ENCODE peak calls at places on chromosomes 13 and 19, in eight cellular contexts. D is tibial nerve, H is ovary, B is A549, U is esophagus muscularis mucosa, P is Peyer's patch, X is upper lobe of left lung, V is uterus. Y is an unnamed sample.

GRCh38 chr19:14405758-14406644 is 13.1 kb downstream of the DDX39A start:
- DNase-seq in P (peak; percentile 90), V (peak; percentile 78), U (peak; percentile 96), D (peak; percentile 81), B (peak; percentile 71), H (peak; percentile 96), X (peak; percentile 87), Y (peak; percentile 92)

GRCh38 chr13:113669871-113670341 is 2.9 kb downstream of the GRK1 start:
- DNase-seq in D (no peak), V (peak; percentile 5), X (peak; percentile 14), P (no peak), U (no peak), B (no peak), H (peak; percentile 8), Y (no peak)

GRCh38 chr19:45824041-45824471 is 8.9 kb upstream of the RSPH6A start:
- DNase-seq in P (no peak), U (no peak), D (no peak), H (no peak), B (no peak), X (no peak), V (no peak), Y (no peak)

GRCh38 chr13:79070343-79070974 is 335.6 kb downstream of the RBM26 start:
- DNase-seq in H (no peak), V (no peak), P (no peak), D (no peak), U (no peak), X (no peak), B (no peak), Y (no peak)

GRCh38 chr13:73090116-73090811 is 31.5 kb downstream of the KLF5 start:
- DNase-seq in D (no peak), P (peak; percentile 85), V (no peak), B (peak; percentile 79), H (no peak), X (peak; percentile 70), U (no peak), Y (no peak)

GRCh38 chr19:48308695-48309586 is 16.4 kb upstream of the EMP3 start:
- DNase-seq in V (no peak), P (no peak), D (no peak), H (no peak), B (no peak), X (no peak), U (no peak), Y (peak; percentile 62)

GRCh38 chr13:107867701-107868661 is 347.4 kb downstream of the LIG4 start:
- DNase-seq in D (no peak), B (no peak), P (no peak), X (peak; percentile 22), U (no peak), V (no peak), H (peak; percentile 30), Y (peak; percentile 62)

GRCh38 chr13:27933580-27934328 is 14.0 kb downstream of the PDX1 start:
- DNase-seq in U (no peak), V (no peak), H (no peak), B (no peak), D (no peak), P (no peak), X (no peak), Y (no peak)

GRCh38 chr19:6906559-6906958 is 19.2 kb downstream of the ADGRE1 start:
- DNase-seq in V (no peak), D (no peak), U (no peak), B (no peak), H (no peak), X (no peak), P (no peak), Y (no peak)

GRCh38 chr13:67740871-67741475 is 510.8 kb upstream of the PCDH9 start:
- DNase-seq in P (no peak), D (no peak), B (no peak), V (no peak), H (no peak), U (no peak), X (no peak), Y (no peak)

GRCh38 chr19:58229255-58229639 is 533 bp downstream of the ZNF544 start:
- DNase-seq in B (peak; percentile 32), H (no peak), X (no peak), P (no peak), D (no peak), V (no peak), U (no peak), Y (peak; percentile 34)

GRCh38 chr13:112193463-112194166 is 126.7 kb downstream of the SOX1 start:
- DNase-seq in U (no peak), V (no peak), P (no peak), X (no peak), B (no peak), D (no peak), H (no peak), Y (no peak)

GRCh38 chr19:35317464-35318043 is 11.4 kb upstream of the CD22 start:
- DNase-seq in X (peak; percentile 54), V (no peak), D (peak; percentile 19), H (peak; percentile 22), B (no peak), U (no peak), P (no peak), Y (no peak)

GRCh38 chr13:113045214-113046007 is 60.2 kb upstream of the F7 start:
- DNase-seq in U (no peak), V (no peak), D (no peak), H (no peak), X (no peak), B (no peak), P (no peak), Y (no peak)

GRCh38 chr19:30036154-30037129 is 94.4 kb downstream of the URI1 start:
- DNase-seq in H (no peak), X (no peak), D (no peak), B (no peak), P (no peak), U (no peak), V (no peak), Y (no peak)

GRCh38 chr19:3146677-3147100 is 10.9 kb downstream of the GNA15 start:
- DNase-seq in P (peak; percentile 69), U (no peak), X (peak; percentile 62), D (no peak), H (no peak), V (no peak), B (no peak), Y (no peak)

GRCh38 chr13:94713556-94714182 is 1.3 kb upstream of the SOX21 start:
- DNase-seq in X (no peak), D (no peak), P (no peak), V (no peak), B (no peak), H (no peak), U (no peak), Y (no peak)

GRCh38 chr19:38745316-38745715 is 1.0 kb upstream of the CAPN12 start:
- DNase-seq in V (no peak), D (no peak), P (no peak), H (no peak), X (no peak), B (no peak), U (no peak), Y (no peak)

GRCh38 chr13:28059214-28059613 is 41.2 kb downstream of the FLT3 start:
- DNase-seq in U (no peak), D (peak; percentile 23), B (peak; percentile 33), X (no peak), V (no peak), H (no peak), P (peak; percentile 65), Y (peak; percentile 70)

GRCh38 chr19:19668230-19669012 is at the start of gene ZNF101:
- DNase-seq in X (peak; percentile 97), U (peak; percentile 97), V (peak; percentile 91), P (peak; percentile 98), B (peak; percentile 74), D (peak; percentile 88), H (peak; percentile 91), Y (peak; percentile 97)
- TF ChIP-seq POLR2A in X (peak; percentile 41), U (no peak), V (peak; percentile 34), P (peak; percentile 36), B (peak; percentile 37), D (peak; percentile 26), H (peak; percentile 22), Y (no peak)

GRCh38 chr13:36950330-36950729 is 30.3 kb upstream of the SMAD9 start:
- DNase-seq in V (no peak), B (no peak), U (no peak), P (no peak), D (no peak), H (no peak), X (no peak), Y (no peak)
- H3K4me1 ChIP-seq in V (no peaks in the 10 kb centered on the region), B (no peaks in the 10 kb centered on the region), U (no peaks in the 10 kb centered on the region), P (no peaks in the 10 kb centered on the region), D (no peaks in the 10 kb centered on the region), H (no peaks in the 10 kb centered on the region), X (no peaks in the 10 kb centered on the region), Y (no peaks in the 10 kb centered on the region)

DNA sequence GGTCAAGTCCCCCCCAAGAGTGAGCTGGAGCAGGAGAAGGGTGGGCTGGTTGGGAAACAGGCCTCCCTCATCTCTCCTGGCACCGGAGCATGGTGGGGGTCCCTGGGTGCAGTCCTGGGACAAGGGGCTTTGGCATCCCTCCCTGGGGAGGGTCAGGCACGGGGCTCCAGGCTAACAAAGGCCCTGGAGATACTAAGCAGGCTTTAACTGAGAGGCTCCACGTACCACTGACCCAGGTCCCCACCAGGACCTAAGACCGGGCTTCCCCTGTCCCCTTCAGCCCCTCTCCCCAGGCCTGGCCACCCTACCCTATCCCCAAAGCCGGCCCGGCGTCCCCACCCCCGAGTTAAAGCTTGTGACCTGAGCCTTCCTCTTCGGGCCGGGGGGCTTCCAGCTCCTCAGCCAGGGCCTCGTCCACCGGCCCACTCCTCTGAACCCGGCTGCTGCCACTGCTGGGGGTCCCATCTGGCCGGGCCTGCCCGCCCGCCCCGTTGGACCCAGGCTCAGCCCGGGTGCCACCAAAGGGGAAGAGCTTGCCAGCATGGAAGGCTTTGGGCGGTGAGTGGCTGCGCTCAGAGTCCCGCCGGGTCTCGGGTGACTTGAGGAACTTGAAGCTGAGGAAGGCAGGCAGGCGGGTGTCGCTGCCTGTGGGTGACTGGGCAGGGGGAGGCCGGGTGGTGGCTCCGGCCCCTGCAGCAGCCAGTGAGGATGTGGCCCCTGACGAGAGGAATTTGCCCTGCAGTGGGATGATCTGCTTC is 10.1 kb downstream of the ANO8 start:
- DNase-seq in U (no peak), P (no peak), D (no peak), B (no peak), H (no peak), V (no peak), X (no peak), Y (no peak)
- TF ChIP-seq POLR2A in U (no peak), P (no peak), D (no peak), B (no peak), H (no peak), V (no peak), X (no peak), Y (no peak)

GRCh38 chr13:48532146-48532472 is 771 bp downstream of the RCBTB2 start:
- DNase-seq in H (no peak), B (no peak), P (no peak), U (peak; percentile 94), X (no peak), D (peak; percentile 39), V (no peak), Y (no peak)

GRCh38 chr13:48531416-48532145 is 1.3 kb downstream of the RCBTB2 start:
- DNase-seq in D (no peak), H (no peak), B (no peak), P (no peak), X (no peak), U (no peak), V (peak; percentile 24), Y (peak; percentile 53)

GRCh38 chr13:48528720-48529119 is 4.2 kb downstream of the RCBTB2 start:
- DNase-seq in D (no peak), V (no peak), H (no peak), B (no peak), P (no peak), X (no peak), U (no peak), Y (no peak)

GRCh38 chr13:48532473-48533206 is at the start of gene RCBTB2:
- DNase-seq in V (peak; percentile 98), D (peak; percentile 93), P (peak; percentile 99), X (peak; percentile 99), U (peak; percentile 98), H (peak; percentile 99), B (peak; percentile 87), Y (peak; percentile 98)

GRCh38 chr13:48530833-48531232 is 2.0 kb downstream of the RCBTB2 start:
- DNase-seq in V (no peak), U (no peak), P (no peak), H (no peak), B (no peak), D (no peak), X (no peak), Y (no peak)
- H3K4me1 ChIP-seq in V (peaks cover 4% of the 10 kb centered on the region), U (peaks cover 26% of the 10 kb centered on the region), P (no peaks in the 10 kb centered on the region), H (no peaks in the 10 kb centered on the region), B (no peaks in the 10 kb centered on the region), D (peaks cover 9% of the 10 kb centered on the region), X (peaks cover 15% of the 10 kb centered on the region), Y (no peaks in the 10 kb centered on the region)

Y was measured in testis.